ENCODE peak calls at places on chromosomes 1 and 21, in four cellular contexts. C is HCT116, U is GM12878, H is H1. K is an unnamed sample.

GRCh38 chr1:167223144-167224103 is 2.7 kb downstream of the POU2F1 start:
- DNase-seq in C (no peak), U (no peak), H (no peak), K (no peak)

GRCh38 chr1:166925791-166926483 is 49.4 kb downstream of the ILDR2 start:
- DNase-seq in C (no peak), U (no peak), H (no peak), K (peak; percentile 55)

GRCh38 chr1:183027031-183027430 is 3.8 kb downstream of the LAMC1 start:
- DNase-seq in C (no peak), U (no peak), H (no peak), K (no peak)

GRCh38 chr1:218660678-218661053 is 315.5 kb downstream of the TGFB2 start:
- DNase-seq in C (peak; percentile 81), U (no peak), H (no peak), K (no peak)

GRCh38 chr1:87330201-87330953 is 1.7 kb downstream of the LMO4 start:
- DNase-seq in C (no peak), U (no peak), H (no peak), K (peak; percentile 47)

GRCh38 chr1:218123968-218124367 is 161.1 kb upstream of the RRP15 start:
- DNase-seq in C (no peak), U (no peak), H (peak; percentile 62), K (peak; percentile 84)

GRCh38 chr1:171252482-171252881 is 4.2 kb downstream of the FMO1 start:
- DNase-seq in C (no peak), U (peak; percentile 16), H (no peak), K (no peak)

GRCh38 chr21:43921602-43921978 is 56.6 kb downstream of the AGPAT3 start:
- DNase-seq in C (no peak), U (peak; percentile 39), H (no peak), K (no peak)

GRCh38 chr1:115865704-115866380 is 24.9 kb upstream of the NHLH2 start:
- DNase-seq in C (no peak), U (no peak), H (no peak), K (no peak)

GRCh38 chr1:32496127-32496526 is 31.3 kb downstream of the ZBTB8B start:
- DNase-seq in C (no peak), U (no peak), H (no peak), K (no peak)

GRCh38 chr21:37220433-37220980 is 46.6 kb downstream of the VPS26C start:
- DNase-seq in C (no peak), U (no peak), H (no peak), K (peak; percentile 18)

GRCh38 chr1:30110826-30111225 is 612.6 kb downstream of the MATN1 start:
- DNase-seq in C (no peak), U (no peak), H (no peak), K (no peak)

GRCh38 chr1:224759570-224760562 is 143.7 kb downstream of the CNIH3 start:
- DNase-seq in C (no peak), U (no peak), H (no peak), K (no peak)

GRCh38 chr1:218377143-218377660 is 32.1 kb downstream of the TGFB2 start:
- DNase-seq in C (peak; percentile 76), U (no peak), H (no peak), K (no peak)

GRCh38 chr1:243409284-243409683 is 153.4 kb downstream of the SDCCAG8 start:
- DNase-seq in C (no peak), U (no peak), H (no peak), K (no peak)

GRCh38 chr1:66300986-66301451 is 232.9 kb upstream of the SGIP1 start:
- DNase-seq in C (no peak), U (peak; percentile 53), H (no peak), K (no peak)

GRCh38 chr1:2151252-2151651 is 43.3 kb downstream of the FAAP20 start:
- DNase-seq in C (no peak), U (no peak), H (no peak), K (no peak)

GRCh38 chr1:117416004-117416403 is 48.8 kb downstream of the MAN1A2 start:
- DNase-seq in C (no peak), U (no peak), H (no peak), K (no peak)

GRCh38 chr21:33968082-33968997 is 52.7 kb upstream of the ATP5PO start:
- DNase-seq in C (no peak), U (no peak), H (no peak), K (no peak)

GRCh38 chr1:2235300-2235998 is 7.3 kb downstream of the SKI start:
- DNase-seq in C (no peak), U (no peak), H (no peak), K (no peak)

GRCh38 chr1:21647431-21648373 is 21.5 kb downstream of the RAP1GAP start:
- DNase-seq in C (peak; percentile 67), U (no peak), H (peak; percentile 67), K (peak; percentile 75)

GRCh38 chr1:192609110-192610079 is 26.6 kb upstream of the RGS13 start:
- DNase-seq in C (no peak), U (peak; percentile 96), H (no peak), K (no peak)

DNA sequence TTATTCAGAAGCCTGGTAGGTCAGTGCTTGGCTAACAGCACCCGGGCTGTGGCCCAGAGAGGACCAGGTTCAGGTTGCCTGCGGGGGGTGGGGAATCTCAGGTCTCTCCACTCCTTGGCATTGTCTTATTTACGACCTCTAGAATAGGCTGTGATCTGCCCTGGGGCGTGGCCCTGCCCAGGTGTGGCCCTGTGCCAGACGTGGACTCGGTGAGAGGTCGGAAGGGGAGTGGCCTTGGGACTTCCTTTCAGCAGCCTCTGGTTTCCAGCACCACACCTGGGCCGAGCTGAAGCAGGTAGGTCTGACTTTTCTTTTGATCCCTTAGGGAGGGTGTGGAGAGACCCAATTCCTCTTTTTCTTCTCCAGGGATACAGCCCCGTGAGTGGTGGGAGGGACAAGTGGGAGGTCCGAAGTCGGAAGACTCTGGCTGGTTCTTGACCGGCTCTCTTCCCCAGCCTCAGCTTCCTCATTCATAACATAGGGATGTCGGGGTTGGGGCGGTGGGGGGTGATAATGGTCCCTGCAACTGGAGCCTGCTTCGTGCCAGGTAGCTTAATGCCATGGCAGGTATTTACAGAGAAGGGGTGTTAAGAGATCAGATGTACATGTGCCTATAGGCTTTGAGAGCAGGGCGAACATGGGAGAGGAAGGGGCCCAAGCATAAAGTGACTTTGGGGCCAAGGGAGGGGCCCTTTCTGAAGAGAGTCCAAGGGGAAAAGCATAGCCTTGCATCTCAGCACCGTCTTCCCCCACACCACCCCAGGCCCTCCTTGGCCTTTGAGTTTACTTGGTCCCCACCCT is 16.5 kb downstream of the ACOT11 start:
- DNase-seq in C (peak; percentile 79), U (no peak), H (no peak), K (no peak)
- TF ChIP-seq ZNF274 in C (no peak), U (no peak), H (no peak), K (no peak)

GRCh38 chr1:160439718-160440117 is 39.4 kb downstream of the VANGL2 start:
- DNase-seq in C (no peak), U (no peak), H (no peak), K (no peak)
- H3K4me1 ChIP-seq in C (no peaks in the 10 kb centered on the region), U (peaks cover 26% of the 10 kb centered on the region), H (peaks cover 3% of the 10 kb centered on the region), K (no peaks in the 10 kb centered on the region)

GRCh38 chr1:57874426-57874825 is 450.6 kb upstream of the DAB1 start:
- DNase-seq in C (no peak), U (no peak), H (no peak), K (no peak)
- H3K9ac ChIP-seq in C (no peak overlapping the region), U (no peak overlapping the region), H (no peak overlapping the region), K (no peak overlapping the region)

GRCh38 chr1:17098440-17099317 is 20.6 kb downstream of the PADI2 start:
- DNase-seq in C (no peak), U (no peak), H (no peak), K (no peak)
- TF ChIP-seq ZNF274 in C (no peak), U (no peak), H (no peak), K (no peak)

DNA sequence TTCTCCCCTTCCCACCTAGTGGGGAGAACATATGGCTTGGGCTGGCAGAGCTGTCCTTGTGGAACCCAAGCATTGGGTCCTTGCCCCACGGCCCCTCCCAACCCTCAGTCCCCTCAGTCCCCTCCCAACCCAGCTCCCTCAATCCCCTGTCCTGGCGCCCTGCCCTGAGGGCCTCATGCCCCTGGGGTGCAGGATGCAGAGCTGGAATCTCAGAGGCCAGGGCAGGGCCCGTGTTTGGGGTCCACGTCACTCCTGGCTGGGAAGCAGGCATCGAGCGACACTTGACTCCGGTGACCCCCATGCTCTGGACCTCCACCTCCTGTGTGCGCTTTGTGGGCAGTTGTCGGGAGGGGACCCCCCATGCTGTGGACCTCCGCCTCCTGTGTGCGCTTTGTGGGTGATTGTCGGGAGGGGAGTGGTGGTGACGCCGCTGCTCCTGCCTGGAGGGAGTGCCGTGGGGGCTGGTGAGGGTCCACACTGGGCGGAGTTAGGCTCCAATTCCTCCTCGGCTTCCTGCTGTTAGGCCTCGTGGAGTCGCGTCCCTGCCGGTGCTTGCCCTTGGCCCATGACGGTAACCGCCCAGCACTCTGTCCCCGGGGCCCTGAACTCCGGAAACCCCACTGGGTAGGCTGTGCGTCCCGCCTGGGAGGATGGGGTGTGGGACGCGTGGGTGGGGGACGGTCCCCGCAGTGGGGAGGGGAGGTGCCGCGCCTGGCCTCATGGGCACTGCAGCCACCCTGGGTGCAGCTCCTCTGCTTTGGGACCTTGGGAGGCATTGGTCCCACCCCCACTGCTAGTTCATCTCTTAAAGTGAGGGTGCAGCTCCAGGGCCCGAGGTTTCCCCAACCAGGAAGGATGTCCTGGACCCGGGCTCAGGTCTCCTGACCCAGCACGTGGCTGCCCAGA is 31.2 kb downstream of the SLX9 start:
- DNase-seq in C (no peak), U (no peak), H (no peak), K (no peak)
- H3K4me1 ChIP-seq in C (no peaks in the 10 kb centered on the region), U (no peaks in the 10 kb centered on the region), H (no peaks in the 10 kb centered on the region), K (peaks cover 60% of the 10 kb centered on the region)

DNA sequence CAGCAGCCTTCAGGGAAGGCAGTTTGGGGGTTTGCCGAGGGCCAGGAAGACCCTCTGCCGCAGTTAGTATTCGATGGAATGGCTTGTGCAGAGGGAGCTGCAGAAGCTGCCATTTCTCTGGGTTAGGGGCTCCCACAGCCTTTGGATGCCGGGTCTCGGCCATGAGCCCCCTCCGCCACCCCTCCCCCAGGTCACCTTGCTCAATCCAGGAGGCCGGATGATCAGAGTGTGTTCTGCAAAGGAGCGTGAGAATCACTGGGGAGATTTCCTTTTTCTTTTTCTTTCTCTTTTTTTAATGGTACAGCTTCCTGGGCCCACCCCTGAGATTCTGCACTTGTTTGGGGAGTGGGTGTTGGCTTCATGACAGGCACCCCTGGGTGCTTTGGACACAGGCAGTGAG is 18.2 kb downstream of the TNFRSF1B start:
- DNase-seq in C (no peak), U (no peak), H (no peak), K (no peak)
- H3K9ac ChIP-seq in C (no peak overlapping the region), U (no peak overlapping the region), H (no peak overlapping the region), K (peak overlapping the region; percentile 29)